ENCODE peak calls at places on chromosome 3, in five cellular contexts. H is mammary epithelial cell, P is SK-N-SH, C is tibial artery, B is iPS DF 6.9. L is an unnamed sample. For H3K9me3 and H3K36me3, the result is how much of the 10 kb centered on the place peaks cover.

GRCh38 chr3:112074616-112075497 is 11.3 kb upstream of the C3orf52 start:
- DNase-seq in H (peak), P (no peak), C (no peak), B (no peak), L (peak)

GRCh38 chr3:119149484-119149883 is 3.5 kb downstream of the TEX55 start:
- DNase-seq in H (peak), P (no peak), C (no peak), B (no peak), L (no peak)

GRCh38 chr3:52524258-52524751 is 9.4 kb downstream of the NT5DC2 start:
- DNase-seq in H (no peak), P (no peak), C (no peak), B (no peak), L (no peak)

GRCh38 chr3:171789759-171790505 is 20.4 kb downstream of the PLD1 start:
- DNase-seq in H (peak), P (no peak), C (no peak), B (no peak), L (no peak)

GRCh38 chr3:177050466-177051237 is 146.6 kb downstream of the TBL1XR1 start:
- DNase-seq in H (peak), P (peak), C (no peak), B (no peak), L (no peak)

GRCh38 chr3:155741598-155741997 is 3.3 kb downstream of the PLCH1 start:
- DNase-seq in H (no peak), P (no peak), C (no peak), B (no peak), L (no peak)

GRCh38 chr3:71707600-71707999 is 17.6 kb downstream of the EIF4E3 start:
- DNase-seq in H (no peak), P (no peak), C (no peak), B (no peak), L (no peak)

GRCh38 chr3:127629462-127630403 is 748 bp downstream of the PODXL2 start:
- DNase-seq in H (no peak), P (peak), C (no peak), B (no peak), L (no peak)

GRCh38 chr3:42264399-42265058 is 1.5 kb downstream of the CCK start:
- DNase-seq in H (no peak), P (peak), C (peak), B (peak), L (peak)

GRCh38 chr3:179967622-179968021 is 69.1 kb downstream of the PEX5L start:
- DNase-seq in H (peak), P (no peak), C (no peak), B (no peak), L (peak)

GRCh38 chr3:141228385-141228784 is 3.2 kb upstream of the PXYLP1 start:
- DNase-seq in H (no peak), P (no peak), C (no peak), B (no peak), L (no peak)

GRCh38 chr3:168165390-168166269 is 69.9 kb upstream of the GOLIM4 start:
- DNase-seq in H (peak), P (peak), C (peak), B (peak), L (peak)

GRCh38 chr3:170044280-170044679 is 6.5 kb downstream of the GPR160 start:
- DNase-seq in H (no peak), P (no peak), C (no peak), B (no peak), L (no peak)

GRCh38 chr3:124619887-124620599 is 110.2 kb upstream of the UMPS start:
- DNase-seq in H (no peak), P (no peak), C (no peak), B (no peak), L (no peak)

GRCh38 chr3:194261581-194262063 is 89.5 kb downstream of the CPN2 start:
- DNase-seq in H (no peak), P (no peak), C (no peak), B (no peak), L (no peak)

GRCh38 chr3:152104847-152105415 is 163.8 kb upstream of the MBNL1 start:
- DNase-seq in H (no peak), P (no peak), C (no peak), B (no peak), L (no peak)

GRCh38 chr3:112688085-112688769 is 47.3 kb upstream of the CCDC80 start:
- DNase-seq in H (no peak), P (no peak), C (no peak), B (no peak), L (no peak)

GRCh38 chr3:195015021-195015420 is 255.9 kb downstream of the XXYLT1 start:
- DNase-seq in H (peak), P (no peak), C (no peak), B (no peak), L (peak)

GRCh38 chr3:52842424-52842823 is 7.6 kb upstream of the MUSTN1 start:
- DNase-seq in H (no peak), P (no peak), C (no peak), B (no peak), L (no peak)

GRCh38 chr3:101383156-101383575 is 62.8 kb upstream of the IMPG2 start:
- DNase-seq in H (no peak), P (no peak), C (no peak), B (no peak), L (no peak)

DNA sequence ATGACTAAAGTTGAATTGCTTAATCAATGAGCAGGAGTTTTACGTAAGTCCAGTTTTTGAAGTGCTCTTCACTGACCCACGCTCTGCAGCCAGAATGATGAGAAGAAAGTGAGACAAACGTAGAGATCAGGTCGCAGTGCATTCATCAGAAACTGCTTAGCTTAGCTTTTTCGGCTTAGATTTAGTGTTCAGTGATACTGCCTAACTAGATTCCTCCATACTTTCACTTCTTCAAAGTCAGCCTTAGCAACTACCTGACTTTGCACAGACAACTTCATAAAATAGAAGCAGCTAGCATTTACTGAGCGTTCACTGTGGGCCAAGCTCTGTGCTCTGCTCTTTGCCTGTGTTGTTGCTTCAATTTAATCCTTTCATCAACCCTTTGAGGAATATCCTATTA is 116.1 kb downstream of the KCNH8 start:
- DNase-seq in H (no peak), P (no peak), C (no peak), B (no peak), L (no peak)
- H3K4me3 ChIP-seq in H (no peak), P (no peak), C (no peak), B (no peak), L (no peak)

GRCh38 chr3:126194713-126195305 is 14.4 kb upstream of the ALDH1L1 start:
- DNase-seq in H (peak), P (no peak), C (no peak), B (no peak), L (no peak)
- H3K9me3 ChIP-seq in H (under half), P (under half), C (under half), B (under half), L (under half)

GRCh38 chr3:123113889-123114450 is 47.1 kb downstream of the PDIA5 start:
- DNase-seq in H (no peak), P (no peak), C (no peak), B (no peak), L (no peak)
- H3K36me3 ChIP-seq in H (under half), P (under half), C (under half), B (under half), L (half or more)

GRCh38 chr3:129033151-129033550 is 27.4 kb upstream of the GP9 start:
- DNase-seq in H (no peak), P (no peak), C (no peak), B (no peak), L (no peak)
- H3K4me3 ChIP-seq in H (no peak), P (no peak), C (no peak), B (no peak), L (no peak)

GRCh38 chr3:44571024-44571423 is 13.7 kb upstream of the ZNF660 start:
- DNase-seq in H (no peak), P (no peak), C (no peak), B (no peak), L (no peak)

GRCh38 chr3:44568561-44568960 is 13.6 kb downstream of the ZKSCAN7 start:
- DNase-seq in H (peak), P (no peak), C (no peak), B (no peak), L (no peak)
- H3K9me3 ChIP-seq in H (under half), P (under half), C (under half), B (under half), L (under half)

GRCh38 chr3:33681667-33682066 is 36.4 kb downstream of the CLASP2 start:
- DNase-seq in H (peak), P (no peak), C (no peak), B (no peak), L (no peak)
- H3K36me3 ChIP-seq in H (under half), P (half or more), C (under half), B (under half), L (under half)

DNA sequence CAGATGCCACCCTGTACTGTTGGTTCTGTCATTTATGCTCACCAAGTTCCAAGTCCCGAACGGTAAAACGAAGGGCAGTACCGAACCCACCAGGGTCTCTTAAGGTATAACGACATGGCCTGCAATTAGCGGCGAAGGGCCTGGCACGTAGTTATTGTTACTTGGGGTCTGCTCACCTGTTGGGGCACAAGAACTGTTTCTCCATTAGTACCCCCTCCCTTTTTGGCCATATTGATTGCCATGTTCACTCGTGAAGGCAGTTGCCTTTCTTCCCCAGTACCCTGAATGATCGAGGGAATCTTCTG is 435 bp downstream of the IL17RB start:
- DNase-seq in H (no peak), P (no peak), C (no peak), B (no peak), L (no peak)
- H3K4me3 ChIP-seq in H (peak), P (no peak), C (peak), B (peak), L (peak)

GRCh38 chr3:128923607-128924385 is 44.4 kb downstream of the ACAD9 start:
- DNase-seq in H (no peak), P (no peak), C (no peak), B (no peak), L (no peak)
- H3K9me3 ChIP-seq in H (under half), P (under half), C (under half), B (under half), L (under half)

GRCh38 chr3:118146658-118147375 is 887.8 kb downstream of the IGSF11 start:
- DNase-seq in H (no peak), P (no peak), C (no peak), B (no peak), L (no peak)

DNA sequence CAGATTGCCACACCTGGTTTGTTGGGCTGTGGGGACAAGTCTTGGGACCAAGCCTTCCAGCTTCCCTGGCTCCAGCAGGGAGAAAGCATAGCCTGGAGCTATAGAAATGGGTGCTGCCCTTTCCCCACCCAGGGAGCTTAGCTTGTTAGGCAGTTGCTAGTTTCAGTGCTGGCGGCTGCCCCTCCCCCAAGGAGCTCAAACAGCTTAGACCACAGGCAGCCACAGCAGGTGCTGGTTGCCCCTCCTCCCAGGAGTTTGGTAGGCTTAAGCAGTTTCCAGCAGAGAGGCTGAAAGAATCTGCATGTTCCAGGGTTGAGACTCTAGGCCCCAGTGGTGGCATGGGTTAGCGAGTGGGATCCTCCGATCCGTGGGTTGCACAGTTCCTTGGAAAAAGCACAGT is 889.7 kb downstream of the IGSF11 start:
- DNase-seq in H (no peak), P (no peak), C (peak), B (no peak), L (no peak)
- H3K36me3 ChIP-seq in H (under half), P (under half), C (under half), B (under half), L (under half)